ENCODE peak calls at places on chromosomes 4 and X, in five cellular contexts. D is A673, H is left ventricle myocardium inferior, V is heart right ventricle, N is transverse colon. O is an unnamed sample.

GRCh38 chr4:106172846-106173245 is 143.2 kb downstream of the TBCK start:
- DNase-seq in H (no peak), V (no peak), D (no peak), N (no peak), O (no peak)

GRCh38 chr4:24876431-24876830 is 36.4 kb downstream of the CCDC149 start:
- DNase-seq in D (no peak), V (no peak), H (no peak), N (no peak), O (no peak)

GRCh38 chr4:3868146-3868840 is 102.1 kb downstream of the ADRA2C start:
- DNase-seq in H (peak; percentile 6), D (no peak), V (no peak), N (no peak), O (peak; percentile 65)

GRCh38 chr4:57098945-57099344 is 11.2 kb downstream of the IGFBP7 start:
- DNase-seq in N (no peak), V (no peak), H (no peak), D (no peak), O (no peak)

GRCh38 chr4:5164221-5164912 is 113.1 kb downstream of the STK32B start:
- DNase-seq in V (no peak), H (no peak), N (no peak), D (no peak), O (no peak)

GRCh38 chr4:99949034-99949998 is 759 bp downstream of the H2AZ1 start:
- DNase-seq in H (peak; percentile 82), N (peak; percentile 95), D (peak; percentile 97), V (peak; percentile 90), O (peak; percentile 89)

GRCh38 chr4:151530230-151530629 is 121.3 kb downstream of the FHIP1A start:
- DNase-seq in H (no peak), D (no peak), N (no peak), V (no peak), O (no peak)

GRCh38 chr4:145381163-145381562 is 100.5 kb upstream of the SMAD1 start:
- DNase-seq in D (no peak), H (no peak), N (no peak), V (no peak), O (no peak)

GRCh38 chr4:95124906-95125504 is 367.2 kb downstream of the BMPR1B start:
- DNase-seq in D (peak; percentile 65), V (peak; percentile 5), H (no peak), N (no peak), O (peak; percentile 78)

GRCh38 chr4:1595789-1596325 is 88.3 kb downstream of the FAM53A start:
- DNase-seq in V (no peak), H (no peak), N (no peak), D (no peak), O (no peak)

GRCh38 chr4:166527500-166527899 is 654.5 kb downstream of the TLL1 start:
- DNase-seq in N (no peak), D (no peak), V (no peak), H (no peak), O (peak; percentile 6)

GRCh38 chr4:184506527-184507121 is 32.3 kb upstream of the IRF2 start:
- DNase-seq in H (no peak), D (peak; percentile 18), V (no peak), N (peak; percentile 38), O (peak; percentile 6)

GRCh38 chr4:105624530-105624929 is 72.1 kb downstream of the ARHGEF38 start:
- DNase-seq in D (no peak), H (peak; percentile 19), N (no peak), V (peak; percentile 11), O (peak; percentile 98)

GRCh38 chrX:131081772-131082755 is 23.9 kb downstream of the ARHGAP36 start:
- DNase-seq in D (no peak), H (no peak), V (no peak), N (no peak), O (no peak)

GRCh38 chr4:102638621-102639020 is 122.1 kb downstream of the MANBA start:
- DNase-seq in D (no peak), H (no peak), V (no peak), N (no peak), O (no peak)

GRCh38 chrX:130080791-130081367 is 29.4 kb downstream of the ELF4 start:
- DNase-seq in D (no peak), V (no peak), N (no peak), H (no peak), O (no peak)

GRCh38 chrX:140503714-140504351 is 1.0 kb downstream of the SOX3 start:
- DNase-seq in N (no peak), H (no peak), D (peak; percentile 9), V (no peak), O (no peak)

GRCh38 chr4:110516106-110516922 is 40.4 kb downstream of the ENPEP start:
- DNase-seq in D (peak; percentile 86), V (peak; percentile 71), H (peak; percentile 35), N (peak; percentile 88), O (peak; percentile 50)

GRCh38 chr4:121692261-121692660 is 4.5 kb downstream of the ANXA5 start:
- DNase-seq in H (no peak), V (no peak), N (no peak), D (no peak), O (no peak)

GRCh38 chrX:102835504-102836146 is 101.4 kb upstream of the RAB40AL start:
- DNase-seq in D (peak; percentile 17), N (no peak), V (no peak), H (no peak), O (peak; percentile 34)

GRCh38 chrX:96957718-96958117 is 74.0 kb downstream of the RPA4 start:
- DNase-seq in D (no peak), N (no peak), V (no peak), H (no peak), O (no peak)

GRCh38 chrX:1248381-1249061 is 20.1 kb upstream of the CSF2RA start:
- DNase-seq in D (peak; percentile 66), H (no peak), N (no peak), V (no peak), O (peak; percentile 85)

GRCh38 chr4:105620640-105621323 is 68.4 kb downstream of the ARHGEF38 start:
- DNase-seq in H (no peak), D (no peak), N (no peak), V (no peak), O (peak; percentile 75)

GRCh38 chrX:128518508-128518907 is 466.3 kb upstream of the ACTRT1 start:
- DNase-seq in V (no peak), H (no peak), N (no peak), D (peak; percentile 51), O (no peak)

GRCh38 chrX:45598841-45599240 is 398.2 kb upstream of the DIPK2B start:
- DNase-seq in D (no peak), H (no peak), V (no peak), N (no peak), O (no peak)

GRCh38 chrX:150790021-150790420 is 96.8 kb downstream of the MTMR1 start:
- DNase-seq in N (no peak), V (no peak), H (no peak), D (no peak), O (no peak)

GRCh38 chr4:77917601-77918000 is 55.0 kb downstream of the MRPL1 start:
- DNase-seq in V (no peak), N (peak; percentile 12), H (no peak), D (no peak), O (no peak)

GRCh38 chr4:186688150-186688943 is 35.3 kb downstream of the FAT1 start:
- DNase-seq in N (no peak), V (no peak), H (no peak), D (peak; percentile 90), O (no peak)

GRCh38 chr4:1728061-1728980 is 7.0 kb downstream of the TACC3 start:
- DNase-seq in V (no peak), H (no peak), N (no peak), D (no peak), O (no peak)

GRCh38 chr4:182465979-182466378 is 222.8 kb downstream of the TENM3 start:
- DNase-seq in V (no peak), N (no peak), H (no peak), D (no peak), O (no peak)
- H3K27ac ChIP-seq in V (no peak overlapping the region), N (no peak overlapping the region), H (no peak overlapping the region), D (no peak overlapping the region), O (no peak overlapping the region)

GRCh38 chr4:163663454-163664225 is 169.2 kb downstream of the TMA16 start:
- DNase-seq in V (no peak), N (no peak), D (no peak), H (no peak), O (no peak)
- H3K4me1 ChIP-seq in V (no peaks in the 10 kb centered on the region), N (peaks cover 3% of the 10 kb centered on the region), D (peaks cover 7% of the 10 kb centered on the region), H (no peaks in the 10 kb centered on the region), O (no peaks in the 10 kb centered on the region)

DNA sequence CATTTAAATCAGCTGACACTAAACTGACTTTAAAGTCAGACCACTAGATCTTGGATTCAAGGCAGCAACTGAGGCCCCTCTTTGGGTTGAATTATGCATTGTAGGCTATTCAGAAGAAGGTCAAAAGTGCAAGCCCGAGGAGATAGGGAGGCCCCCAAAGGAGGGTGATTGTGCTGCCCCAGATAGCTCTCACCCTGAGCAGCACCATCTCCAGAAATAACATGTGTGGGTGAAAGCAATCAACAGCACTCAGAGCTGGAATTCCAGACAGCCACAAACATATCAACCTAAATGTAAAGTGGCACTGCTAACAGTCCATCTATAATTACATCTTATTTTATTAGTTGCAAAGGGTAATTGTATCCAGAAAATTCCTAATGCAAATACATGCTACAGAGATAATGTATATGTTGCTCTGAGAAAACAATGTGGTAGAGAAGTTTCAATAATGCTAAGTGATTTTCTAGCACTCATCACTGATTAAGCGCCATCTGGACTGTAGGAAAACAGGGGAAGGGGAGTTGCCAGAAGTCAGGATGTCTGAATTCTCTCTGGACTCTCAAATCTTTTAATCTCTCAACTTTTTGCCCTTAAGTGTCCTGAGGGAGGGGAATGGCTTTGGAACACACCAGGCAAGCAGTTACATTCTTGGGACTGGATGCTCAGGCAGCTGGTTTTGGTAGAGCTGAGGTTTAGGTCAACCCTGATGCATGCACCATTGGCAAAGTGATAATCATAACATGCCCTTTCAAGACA is 61.8 kb upstream of the SFRP2 start:
- DNase-seq in H (no peak), N (no peak), D (no peak), V (no peak), O (no peak)
- H3K27me3 ChIP-seq in H (no peaks in the 10 kb centered on the region), N (no peaks in the 10 kb centered on the region), D (no peaks in the 10 kb centered on the region), V (no peaks in the 10 kb centered on the region), O (no peaks in the 10 kb centered on the region)

GRCh38 chr4:71487324-71487677 is 148.5 kb downstream of the SLC4A4 start:
- DNase-seq in D (no peak), N (no peak), H (no peak), V (no peak), O (peak; percentile 17)
- H3K27ac ChIP-seq in D (no peak overlapping the region), N (no peak overlapping the region), H (peak overlapping the region; percentile 25), V (peak overlapping the region; percentile 1), O (no peak overlapping the region)